ENCODE peak calls at places on chromosomes 5 and 9, in ten cellular contexts. K is PC-3; W is effector memory CD4-positive, alpha-beta T cell; G is colonic mucosa; S is HCT116; L is neuronal stem cell; F is aorta; H is iPS DF 6.9; U is H9; T is adrenal gland. C is an unnamed sample.

GRCh38 chr9:137237759-137238726 is 3.0 kb upstream of the TUBB4B start:
- DNase-seq in K (peak; percentile 46), W (no peak), G (peak; percentile 78), S (no peak), L (no peak), F (no peak), H (no peak), U (no peak), T (no peak), C (no peak)

GRCh38 chr9:112380102-112380581 is at the start of gene HSDL2:
- DNase-seq in K (peak; percentile 30), W (no peak), G (peak; percentile 67), S (no peak), L (no peak), F (no peak), H (no peak), U (no peak), T (no peak), C (no peak)

GRCh38 chr5:135262364-135262763 is 136.7 kb downstream of the MACROH2A1 start:
- DNase-seq in K (peak; percentile 28), W (no peak), G (no peak), S (no peak), L (no peak), F (no peak), H (no peak), U (no peak), T (no peak), C (no peak)

GRCh38 chr9:104927216-104927911 is 591 bp downstream of the ABCA1 start:
- DNase-seq in K (peak; percentile 39), W (no peak), G (peak; percentile 57), S (no peak), L (peak; percentile 55), F (peak; percentile 79), H (no peak), U (peak; percentile 56), T (peak; percentile 80), C (peak; percentile 35)

GRCh38 chr5:82365744-82366228 is 87.6 kb upstream of the RPS23 start:
- DNase-seq in K (peak; percentile 94), W (no peak), G (no peak), S (peak; percentile 89), L (no peak), F (no peak), H (no peak), U (no peak), T (no peak), C (no peak)

GRCh38 chr5:81247441-81247972 is 14.4 kb downstream of the CKMT2 start:
- DNase-seq in K (peak; percentile 14), W (no peak), G (no peak), S (peak; percentile 40), L (peak; percentile 47), F (no peak), H (no peak), U (no peak), T (no peak), C (no peak)

GRCh38 chr5:173770637-173771036 is 117.5 kb upstream of the CPEB4 start:
- DNase-seq in K (no peak), W (no peak), G (no peak), S (no peak), L (no peak), F (no peak), H (no peak), U (no peak), T (no peak), C (no peak)

GRCh38 chr5:38576442-38576841 is 20.0 kb upstream of the LIFR start:
- DNase-seq in K (peak; percentile 66), W (no peak), G (no peak), S (no peak), L (no peak), F (no peak), H (no peak), U (no peak), T (no peak), C (peak; percentile 23)

GRCh38 chr9:109371374-109371773 is 50.5 kb upstream of the EPB41L4B start:
- DNase-seq in K (no peak), W (no peak), G (no peak), S (no peak), L (no peak), F (no peak), H (no peak), U (no peak), T (no peak), C (no peak)

GRCh38 chr9:91560301-91560700 is 136.7 kb upstream of the NFIL3 start:
- DNase-seq in K (no peak), W (no peak), G (no peak), S (no peak), L (no peak), F (no peak), H (no peak), U (no peak), T (no peak), C (no peak)

GRCh38 chr9:4832786-4833579 is 40.2 kb downstream of the RCL1 start:
- DNase-seq in K (peak; percentile 96), W (no peak), G (no peak), S (peak; percentile 94), L (no peak), F (no peak), H (no peak), U (no peak), T (no peak), C (no peak)

GRCh38 chr9:89012294-89013042 is 21.2 kb downstream of the S1PR3 start:
- DNase-seq in K (no peak), W (no peak), G (no peak), S (no peak), L (no peak), F (no peak), H (no peak), U (no peak), T (no peak), C (no peak)

GRCh38 chr9:128702445-128702948 is at the start of gene PKN3:
- DNase-seq in K (peak; percentile 79), W (peak; percentile 67), G (peak; percentile 93), S (peak; percentile 69), L (peak; percentile 91), F (peak; percentile 98), H (no peak), U (peak; percentile 95), T (peak; percentile 88), C (peak; percentile 88)

GRCh38 chr5:173868096-173868879 is 19.9 kb upstream of the CPEB4 start:
- DNase-seq in K (peak; percentile 95), W (no peak), G (peak; percentile 37), S (no peak), L (no peak), F (no peak), H (no peak), U (no peak), T (peak; percentile 49), C (no peak)

GRCh38 chr5:140345919-140346347 is 470 bp downstream of the HBEGF start:
- DNase-seq in K (peak; percentile 56), W (no peak), G (peak; percentile 61), S (no peak), L (no peak), F (peak; percentile 89), H (peak; percentile 20), U (peak; percentile 76), T (peak; percentile 82), C (peak; percentile 73)

GRCh38 chr5:36172593-36172992 is 20.7 kb downstream of the SKP2 start:
- DNase-seq in K (no peak), W (no peak), G (no peak), S (no peak), L (no peak), F (no peak), H (no peak), U (no peak), T (no peak), C (no peak)

GRCh38 chr9:109640232-109641078 is 139.5 kb upstream of the PALM2AKAP2 start:
- DNase-seq in K (peak; percentile 69), W (no peak), G (no peak), S (no peak), L (peak; percentile 74), F (peak; percentile 89), H (no peak), U (peak; percentile 62), T (peak; percentile 71), C (peak; percentile 59)

DNA sequence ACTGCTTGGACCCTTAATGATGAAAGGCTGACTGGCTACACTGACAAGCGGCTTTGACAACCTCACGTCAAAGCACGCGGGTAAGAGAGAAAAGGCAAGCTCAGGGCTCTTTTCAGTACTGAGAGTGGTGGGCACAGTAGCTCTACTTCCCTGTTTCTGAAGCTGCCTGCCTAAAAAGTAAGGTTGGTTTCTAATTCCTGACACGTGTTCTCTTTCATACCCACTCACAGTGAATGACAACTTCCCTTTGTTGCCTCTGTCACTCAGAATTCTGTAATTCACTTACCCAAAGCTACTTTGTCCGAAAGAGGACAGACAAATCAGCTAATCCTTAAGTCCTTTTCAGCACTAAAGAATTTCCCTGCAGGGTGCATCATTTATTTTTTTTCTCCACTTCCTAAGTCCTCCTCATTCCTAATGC is 221.2 kb downstream of the TSSK1B start:
- DNase-seq in K (no peak), W (no peak), G (no peak), S (no peak), L (peak; percentile 90), F (no peak), H (no peak), U (no peak), T (no peak), C (no peak)
- H3K4me1 ChIP-seq in K (peaks cover 15% of the 10 kb centered on the region), W (no peaks in the 10 kb centered on the region), G (no peaks in the 10 kb centered on the region), S (peaks cover 10% of the 10 kb centered on the region), L (peaks cover 42% of the 10 kb centered on the region), F (no peaks in the 10 kb centered on the region), H (peaks cover 5% of the 10 kb centered on the region), U (peaks cover 21% of the 10 kb centered on the region), T (no peaks in the 10 kb centered on the region), C (peaks cover 89% of the 10 kb centered on the region)

GRCh38 chr9:133671371-133671770 is 35.2 kb downstream of the DBH start:
- DNase-seq in K (no peak), W (no peak), G (no peak), S (no peak), L (no peak), F (no peak), H (no peak), U (no peak), T (no peak), C (no peak)
- H3K4me1 ChIP-seq in K (no peaks in the 10 kb centered on the region), W (peaks cover 5% of the 10 kb centered on the region), G (no peaks in the 10 kb centered on the region), S (no peaks in the 10 kb centered on the region), L (peaks cover 4% of the 10 kb centered on the region), F (no peaks in the 10 kb centered on the region), H (no peaks in the 10 kb centered on the region), U (peaks cover 4% of the 10 kb centered on the region), T (no peaks in the 10 kb centered on the region), C (peaks cover 5% of the 10 kb centered on the region)

GRCh38 chr5:203246-203645 is 12.0 kb downstream of the LRRC14B start:
- DNase-seq in K (no peak), W (no peak), G (no peak), S (no peak), L (no peak), F (peak; percentile 70), H (no peak), U (no peak), T (no peak), C (no peak)
- H3K4me1 ChIP-seq in K (peaks cover 21% of the 10 kb centered on the region), W (no peaks in the 10 kb centered on the region), G (no peaks in the 10 kb centered on the region), S (no peaks in the 10 kb centered on the region), L (peaks cover 7% of the 10 kb centered on the region), F (no peaks in the 10 kb centered on the region), H (peaks cover 2% of the 10 kb centered on the region), U (peaks cover 3% of the 10 kb centered on the region), T (no peaks in the 10 kb centered on the region), C (peaks cover 62% of the 10 kb centered on the region)

DNA sequence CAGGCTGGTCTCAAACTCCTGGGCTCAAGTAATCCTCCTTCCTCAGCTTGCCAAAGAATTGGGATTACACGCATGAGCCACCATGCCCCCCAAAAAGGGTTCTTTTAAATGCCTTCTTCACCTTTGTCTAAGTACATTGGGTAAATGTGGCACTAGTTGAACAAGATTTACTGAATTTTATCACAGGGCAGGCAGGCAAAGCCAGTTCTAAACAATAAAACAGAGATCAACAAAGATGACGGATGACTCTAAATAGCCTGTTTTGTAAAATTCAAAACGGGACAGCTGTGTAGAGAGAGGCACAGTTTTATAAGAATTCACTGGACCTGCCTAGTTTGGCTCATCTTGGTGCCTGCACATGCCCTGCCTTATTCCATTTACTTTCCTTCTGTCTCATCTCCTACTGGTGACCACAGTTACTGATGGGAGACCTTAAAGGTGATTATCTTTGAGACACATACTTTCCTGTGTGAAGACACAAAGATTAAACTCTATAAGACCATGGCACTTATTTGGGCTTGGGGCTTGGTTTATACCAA is 149.6 kb upstream of the DMRT1 start:
- DNase-seq in K (no peak), W (no peak), G (no peak), S (no peak), L (no peak), F (no peak), H (no peak), U (no peak), T (no peak), C (no peak)
- H3K4me1 ChIP-seq in K (peaks cover 46% of the 10 kb centered on the region), W (no peaks in the 10 kb centered on the region), G (no peaks in the 10 kb centered on the region), S (peaks cover 4% of the 10 kb centered on the region), L (peaks cover 15% of the 10 kb centered on the region), F (peaks cover 15% of the 10 kb centered on the region), H (peaks cover 1% of the 10 kb centered on the region), U (peaks cover 7% of the 10 kb centered on the region), T (peaks cover 13% of the 10 kb centered on the region), C (peaks cover 99% of the 10 kb centered on the region)

C was measured in left ventricle myocardium inferior.